ENCODE peak calls at places on chromosomes 16 and 17, in seven cellular contexts. R, P, E, Y, K, N and A are unnamed samples.

GRCh38 chr17:79023180-79023705 is 726 bp upstream of the C1QTNF1 start:
- DNase-seq in Y (no peak), N (no peak), E (peak), R (no peak), P (peak), K (no peak), A (no peak)

GRCh38 chr16:81265658-81266451 is 27.4 kb downstream of the BCO1 start:
- DNase-seq in K (no peak), Y (peak), P (peak), R (peak), E (peak), N (peak), A (no peak)

GRCh38 chr16:7363397-7364053 is 30.9 kb downstream of the RBFOX1 start:
- DNase-seq in K (no peak), R (no peak), E (no peak), Y (no peak), P (no peak), N (no peak), A (no peak)

GRCh38 chr17:11893862-11894261 is 103.4 kb downstream of the ZNF18 start:
- DNase-seq in P (no peak), N (no peak), E (no peak), K (no peak), Y (no peak), R (no peak), A (no peak)

GRCh38 chr16:2296662-2297505 is 29.0 kb upstream of the RNPS1 start:
- DNase-seq in K (no peak), N (no peak), P (peak), R (peak), Y (peak), E (peak), A (no peak)

GRCh38 chr17:75940727-75941441 is at the start of gene FBF1:
- DNase-seq in E (peak), Y (peak), P (peak), K (peak), N (peak), R (peak), A (peak)

GRCh38 chr16:12901597-12902436 is at the start of gene SHISA9:
- DNase-seq in Y (peak), E (no peak), P (no peak), N (no peak), R (no peak), K (no peak), A (no peak)

GRCh38 chr16:84883301-84883700 is 63.5 kb downstream of the CRISPLD2 start:
- DNase-seq in Y (peak), R (peak), E (peak), N (no peak), K (no peak), P (no peak), A (no peak)

GRCh38 chr16:51524555-51525373 is 373.7 kb upstream of the SALL1 start:
- DNase-seq in Y (peak), P (peak), E (peak), K (no peak), R (peak), N (no peak), A (no peak)

GRCh38 chr16:29993191-29993902 is 2.1 kb downstream of the HIRIP3 start:
- DNase-seq in N (no peak), E (no peak), K (no peak), R (no peak), P (no peak), Y (no peak), A (no peak)

DNA sequence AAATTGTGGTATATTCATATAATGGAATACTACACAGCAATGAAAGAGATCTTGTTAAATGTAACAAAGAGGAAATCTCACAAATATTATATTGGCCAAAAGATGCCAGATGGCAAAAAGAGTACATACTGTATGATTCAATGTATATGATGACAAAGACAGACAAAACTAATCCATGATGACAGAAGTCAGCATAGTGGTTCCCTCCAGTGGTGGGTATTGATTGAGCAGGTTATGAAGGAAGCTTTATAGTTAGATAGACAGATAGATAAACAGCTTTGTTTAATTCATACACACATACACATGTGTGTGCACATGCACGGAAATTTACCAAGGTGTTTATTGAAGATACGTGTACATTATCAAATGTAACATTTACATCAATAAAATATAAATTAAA is 74.4 kb upstream of the SMIM36 start:
- DNase-seq in Y (no peak), E (no peak), N (no peak), P (no peak), K (no peak), R (no peak), A (no peak)
- TF ChIP-seq CTCF in Y (no peak), E (peak), N (no peak), P (no peak), K (no peak), R (peak), A (no peak)

DNA sequence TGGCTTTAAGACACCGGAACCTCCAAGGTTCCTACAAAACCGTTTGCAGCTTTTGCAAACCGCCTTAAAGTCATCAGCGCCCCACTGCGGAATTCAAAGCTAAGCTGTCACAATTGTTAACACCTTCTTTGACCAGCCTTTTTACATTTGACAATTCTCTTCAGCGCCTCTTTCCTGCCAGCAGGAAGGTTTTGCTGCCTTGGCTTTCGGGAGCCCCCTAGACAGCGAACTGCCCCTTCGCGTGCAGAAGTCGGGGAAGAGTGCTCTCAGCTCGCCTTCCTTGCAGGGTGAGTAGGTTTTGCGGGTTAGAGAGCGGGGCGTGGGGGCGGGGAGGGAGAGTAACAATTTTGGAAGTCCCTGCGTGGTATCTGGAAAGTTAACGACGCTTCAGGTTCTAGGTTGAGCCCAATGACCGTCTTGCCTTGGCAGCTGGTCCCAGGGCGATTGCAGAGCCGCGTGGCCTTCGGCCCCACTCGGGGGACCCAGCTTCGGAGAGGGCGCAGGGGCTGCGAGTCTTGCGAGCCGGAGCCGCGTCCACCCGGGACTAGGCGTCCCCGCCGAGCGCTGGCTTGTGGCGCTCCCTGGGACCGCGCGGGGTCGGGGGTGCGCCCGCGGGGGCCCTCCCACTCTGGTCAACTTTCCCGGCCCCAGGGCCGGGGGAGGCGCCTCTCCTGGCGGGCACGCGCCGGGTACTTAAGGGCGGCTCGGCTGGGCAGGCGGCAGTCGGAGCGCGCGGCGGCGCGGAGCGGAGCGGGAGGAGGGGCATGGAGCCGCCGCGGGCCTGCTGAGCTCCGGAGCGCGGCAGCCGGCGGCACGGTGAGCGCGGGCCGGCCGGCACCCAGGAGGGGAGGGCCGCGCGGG is at the start of gene HAS3:
- DNase-seq in Y (peak), E (peak), N (peak), K (no peak), P (peak), R (peak), A (peak)
- TF ChIP-seq CTCF in Y (peak), E (peak), N (no peak), K (no peak), P (peak), R (peak), A (peak)

DNA sequence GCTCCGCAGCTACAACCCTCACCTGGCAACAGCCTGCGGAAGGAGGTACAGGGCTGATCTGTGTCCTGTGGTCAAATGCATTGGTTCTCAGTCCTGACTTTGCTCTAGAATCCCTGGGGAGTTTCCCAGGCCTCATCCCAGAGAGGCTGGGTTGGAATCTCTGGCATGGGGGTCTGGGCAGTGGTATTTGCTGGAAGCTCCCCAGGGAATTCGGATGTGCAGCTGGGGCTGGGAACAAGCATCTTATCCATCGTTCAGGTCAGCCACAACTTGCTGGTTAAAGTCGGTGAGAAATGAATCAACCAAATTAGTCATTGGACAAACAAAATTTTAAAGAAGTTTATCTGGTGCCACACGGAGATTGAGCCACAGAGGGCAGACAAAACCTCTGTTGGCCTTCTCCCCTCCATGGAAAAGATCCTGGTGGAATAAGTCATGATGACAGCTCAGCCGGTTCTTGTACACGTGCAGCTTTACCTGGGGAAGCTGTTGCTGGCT is 231.2 kb downstream of the FOXL1 start:
- DNase-seq in R (peak), N (no peak), Y (peak), K (no peak), E (peak), P (peak), A (no peak)
- TF ChIP-seq CTCF in R (peak), N (no peak), Y (no peak), K (no peak), E (peak), P (no peak), A (no peak)

GRCh38 chr17:17570207-17570797 is 21.2 kb downstream of the PEMT start:
- DNase-seq in R (no peak), N (no peak), P (peak), E (peak), K (no peak), Y (peak), A (peak)
- TF ChIP-seq CTCF in R (peak), N (no peak), P (peak), E (peak), K (peak), Y (peak), A (no peak)

DNA sequence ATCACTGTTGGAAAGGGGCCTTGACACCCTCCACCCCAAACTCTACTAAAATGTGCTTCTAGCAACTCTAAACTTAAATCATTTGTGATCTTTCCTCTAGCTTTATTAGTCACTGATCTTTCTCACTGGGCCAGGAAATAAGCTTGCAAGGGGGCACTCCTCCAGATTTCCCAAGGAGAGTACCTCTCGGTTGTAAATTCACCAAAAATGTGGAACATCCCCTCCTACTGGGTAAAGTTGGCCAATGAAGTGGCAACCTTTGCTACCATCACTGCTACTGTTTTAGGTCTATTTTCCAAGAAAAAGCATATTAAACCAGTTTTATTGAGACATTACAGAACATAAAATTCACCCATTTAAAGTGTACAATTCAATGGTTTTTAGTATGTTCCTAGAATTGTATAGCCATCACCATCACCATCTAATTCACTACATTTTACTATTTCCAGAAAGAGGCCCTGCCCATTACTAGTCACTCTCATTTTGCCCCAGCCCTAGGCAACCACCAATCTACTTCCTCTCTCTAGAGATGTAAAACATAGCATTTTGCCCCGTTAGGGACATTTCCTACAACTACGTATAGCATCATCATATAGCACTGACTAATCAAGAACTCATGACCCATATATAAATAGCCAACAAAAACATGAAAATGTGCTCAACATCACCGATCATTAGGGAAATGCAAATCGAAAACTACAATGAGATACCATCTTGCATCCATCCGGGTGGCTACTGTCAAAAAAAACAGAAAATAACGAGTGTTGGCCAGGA is 44.6 kb upstream of the ADCY9 start:
- DNase-seq in K (no peak), R (peak), N (no peak), Y (peak), P (peak), E (peak), A (no peak)
- TF ChIP-seq CTCF in K (no peak), R (peak), N (no peak), Y (peak), P (peak), E (peak), A (no peak)